ENCODE peak calls at places on chromosomes 16 and 17, in ten cellular contexts. K is iPS DF 19.7; O is CD4-positive, alpha-beta T cell; V is stimulated activated CD4-positive, alpha-beta T cell treated with anti-CD3 and anti-CD28 coated beads, Interleukin-1b, Interleukin-23, amount 100 ng/mL, for 4 hours; E is mucosa of descending colon; H is NCI-H1092; T is AG08396; G is activated CD4-positive, alpha-beta T cell treated with anti-CD3 and anti-CD28 coated beads for 24 hours; N is left cardiac atrium; Y is activated T-cell treated with anti-CD3 and anti-CD28 coated beads for 1 hour. U is an unnamed sample.

GRCh38 chr17:52157161-52157560 is 1.4 kb downstream of the CA10 start:
- DNase-seq in K (no peak), O (no peak), N (no peak), T (no peak), H (no peak), E (no peak), V (no peak), Y (no peak), G (no peak), U (no peak)

GRCh38 chr16:66484453-66485213 is 57.5 kb downstream of the BEAN1 start:
- DNase-seq in Y (no peak), O (no peak), G (no peak), E (peak), H (no peak), T (no peak), V (no peak), N (no peak), K (no peak), U (no peak)

GRCh38 chr16:81324808-81325207 is 10.0 kb downstream of the GAN start:
- DNase-seq in E (no peak), H (no peak), G (no peak), O (no peak), T (no peak), V (no peak), Y (no peak), N (no peak), K (no peak), U (no peak)

GRCh38 chr17:31997005-31997404 is 10.2 kb upstream of the LRRC37B start:
- DNase-seq in Y (no peak), G (no peak), E (no peak), H (no peak), T (no peak), V (no peak), N (no peak), K (no peak), O (no peak), U (no peak)

GRCh38 chr17:36608794-36609497 is 7.6 kb downstream of the MRM1 start:
- DNase-seq in G (no peak), V (no peak), Y (no peak), H (peak), O (no peak), T (peak), E (peak), N (peak), K (no peak), U (no peak)

GRCh38 chr16:53780051-53780450 is 76.1 kb downstream of the FTO start:
- DNase-seq in G (no peak), O (no peak), Y (no peak), N (no peak), H (no peak), V (no peak), E (no peak), T (no peak), K (no peak), U (no peak)

GRCh38 chr16:89982318-89982717 is 33.8 kb downstream of the DEF8 start:
- DNase-seq in N (no peak), E (no peak), G (no peak), T (no peak), K (no peak), H (no peak), Y (no peak), O (no peak), V (no peak), U (no peak)

GRCh38 chr16:8776193-8776592 is 21.2 kb downstream of the TMEM186 start:
- DNase-seq in E (no peak), H (no peak), N (no peak), O (no peak), T (no peak), K (no peak), V (no peak), G (no peak), Y (no peak), U (no peak)

GRCh38 chr16:66001432-66001831 is 365.1 kb upstream of the CDH5 start:
- DNase-seq in V (no peak), O (no peak), K (no peak), G (no peak), Y (no peak), E (no peak), H (no peak), N (no peak), T (no peak), U (no peak)

GRCh38 chr17:40517286-40517662 is 15.9 kb upstream of the TNS4 start:
- DNase-seq in O (no peak), V (no peak), Y (no peak), K (no peak), T (no peak), H (no peak), G (no peak), N (no peak), E (no peak), U (no peak)

GRCh38 chr17:17890773-17891759 is 54.3 kb upstream of the SREBF1 start:
- DNase-seq in G (peak), T (peak), O (peak), H (no peak), V (peak), E (peak), N (no peak), Y (peak), K (no peak), U (peak)

GRCh38 chr17:50882851-50883250 is 16.7 kb upstream of the TOB1 start:
- DNase-seq in H (no peak), K (no peak), N (no peak), E (no peak), O (no peak), Y (no peak), V (no peak), G (no peak), T (peak), U (no peak)